ENCODE peak calls at places on chromosome 5, in eight cellular contexts. One of them, this sample, is unnamed.
A peak's percentile ranks its signal among the peaks of the same experiment; 100 is the strongest.

GRCh38 chr5:41935544-41935943 is 10.5 kb downstream of the FBXO4 start:
- DNase-seq in HepG2: no peak
- DNase-seq in H1: no peak
- DNase-seq in activated CD8-positive, alpha-beta memory T cell treated with anti-CD3 and anti-CD28 coated beads, Interleukin-2, amount 50 U/mL, for 48 hours: no peak
- DNase-seq in adipocyte: no peak
- DNase-seq in HTR-8/SVneo: no peak
- DNase-seq in hepatocyte: no peak
- DNase-seq in central memory CD4-positive, alpha-beta T cell: no peak
- DNase-seq in this sample: no peak

GRCh38 chr5:99398946-99399345 is 470.1 kb upstream of the CHD1 start:
- DNase-seq in HTR-8/SVneo: no peak
- DNase-seq in H1: no peak
- DNase-seq in HepG2: no peak
- DNase-seq in central memory CD4-positive, alpha-beta T cell: no peak
- DNase-seq in activated CD8-positive, alpha-beta memory T cell treated with anti-CD3 and anti-CD28 coated beads, Interleukin-2, amount 50 U/mL, for 48 hours: no peak
- DNase-seq in hepatocyte: no peak
- DNase-seq in adipocyte: no peak
- DNase-seq in this sample: no peak

GRCh38 chr5:171142617-171143016 is 166.4 kb upstream of the TLX3 start:
- DNase-seq in adipocyte: no peak
- DNase-seq in H1: no peak
- DNase-seq in hepatocyte: no peak
- DNase-seq in HepG2: no peak
- DNase-seq in central memory CD4-positive, alpha-beta T cell: no peak
- DNase-seq in activated CD8-positive, alpha-beta memory T cell treated with anti-CD3 and anti-CD28 coated beads, Interleukin-2, amount 50 U/mL, for 48 hours: no peak
- DNase-seq in HTR-8/SVneo: no peak
- DNase-seq in this sample: no peak

GRCh38 chr5:42680035-42680434 is 76.6 kb upstream of the CCDC152 start:
- DNase-seq in activated CD8-positive, alpha-beta memory T cell treated with anti-CD3 and anti-CD28 coated beads, Interleukin-2, amount 50 U/mL, for 48 hours: no peak
- DNase-seq in HTR-8/SVneo: no peak
- DNase-seq in central memory CD4-positive, alpha-beta T cell: no peak
- DNase-seq in H1: no peak
- DNase-seq in adipocyte: peak; percentile 43
- DNase-seq in hepatocyte: no peak
- DNase-seq in HepG2: no peak
- DNase-seq in this sample: no peak

GRCh38 chr5:102823441-102823874 is 68.4 kb downstream of the PAM start:
- DNase-seq in central memory CD4-positive, alpha-beta T cell: no peak
- DNase-seq in hepatocyte: peak; percentile 10
- DNase-seq in adipocyte: peak; percentile 66
- DNase-seq in HTR-8/SVneo: no peak
- DNase-seq in activated CD8-positive, alpha-beta memory T cell treated with anti-CD3 and anti-CD28 coated beads, Interleukin-2, amount 50 U/mL, for 48 hours: no peak
- DNase-seq in HepG2: no peak
- DNase-seq in H1: no peak
- DNase-seq in this sample: no peak

GRCh38 chr5:129670944-129671343 is 77.0 kb upstream of the MINAR2 start:
- DNase-seq in central memory CD4-positive, alpha-beta T cell: no peak
- DNase-seq in activated CD8-positive, alpha-beta memory T cell treated with anti-CD3 and anti-CD28 coated beads, Interleukin-2, amount 50 U/mL, for 48 hours: no peak
- DNase-seq in H1: no peak
- DNase-seq in HepG2: no peak
- DNase-seq in adipocyte: peak; percentile 71
- DNase-seq in HTR-8/SVneo: peak; percentile 13
- DNase-seq in hepatocyte: no peak
- DNase-seq in this sample: no peak

GRCh38 chr5:59115345-59115744 is 532.5 kb downstream of the RAB3C start:
- DNase-seq in adipocyte: peak; percentile 19
- DNase-seq in H1: no peak
- DNase-seq in central memory CD4-positive, alpha-beta T cell: no peak
- DNase-seq in activated CD8-positive, alpha-beta memory T cell treated with anti-CD3 and anti-CD28 coated beads, Interleukin-2, amount 50 U/mL, for 48 hours: no peak
- DNase-seq in hepatocyte: no peak
- DNase-seq in HTR-8/SVneo: no peak
- DNase-seq in HepG2: no peak
- DNase-seq in this sample: no peak

GRCh38 chr5:80246995-80247729 is 8.7 kb downstream of the SERINC5 start:
- DNase-seq in HepG2: peak; percentile 73
- DNase-seq in activated CD8-positive, alpha-beta memory T cell treated with anti-CD3 and anti-CD28 coated beads, Interleukin-2, amount 50 U/mL, for 48 hours: no peak
- DNase-seq in H1: no peak
- DNase-seq in HTR-8/SVneo: peak; percentile 79
- DNase-seq in adipocyte: peak; percentile 89
- DNase-seq in hepatocyte: peak; percentile 90
- DNase-seq in central memory CD4-positive, alpha-beta T cell: peak; percentile 27
- DNase-seq in this sample: no peak

GRCh38 chr5:84113246-84114118 is 271.2 kb downstream of the EDIL3 start:
- DNase-seq in HepG2: no peak
- DNase-seq in HTR-8/SVneo: no peak
- DNase-seq in hepatocyte: no peak
- DNase-seq in activated CD8-positive, alpha-beta memory T cell treated with anti-CD3 and anti-CD28 coated beads, Interleukin-2, amount 50 U/mL, for 48 hours: no peak
- DNase-seq in adipocyte: no peak
- DNase-seq in H1: peak; percentile 51
- DNase-seq in central memory CD4-positive, alpha-beta T cell: no peak
- DNase-seq in this sample: no peak

GRCh38 chr5:100903036-100903887 is at the start of gene ST8SIA4:
- DNase-seq in H1: peak; percentile 76
- DNase-seq in adipocyte: peak; percentile 31
- DNase-seq in HTR-8/SVneo: peak; percentile 23
- DNase-seq in HepG2: no peak
- DNase-seq in activated CD8-positive, alpha-beta memory T cell treated with anti-CD3 and anti-CD28 coated beads, Interleukin-2, amount 50 U/mL, for 48 hours: peak; percentile 91
- DNase-seq in central memory CD4-positive, alpha-beta T cell: peak; percentile 89
- DNase-seq in hepatocyte: peak; percentile 83
- DNase-seq in this sample: peak; percentile 67

GRCh38 chr5:92222449-92222848 is 839.3 kb upstream of the ARRDC3 start:
- DNase-seq in central memory CD4-positive, alpha-beta T cell: no peak
- DNase-seq in HepG2: no peak
- DNase-seq in adipocyte: peak; percentile 22
- DNase-seq in hepatocyte: no peak
- DNase-seq in HTR-8/SVneo: no peak
- DNase-seq in activated CD8-positive, alpha-beta memory T cell treated with anti-CD3 and anti-CD28 coated beads, Interleukin-2, amount 50 U/mL, for 48 hours: no peak
- DNase-seq in H1: no peak
- DNase-seq in this sample: no peak

GRCh38 chr5:90962481-90962880 is 403.9 kb downstream of the ADGRV1 start:
- DNase-seq in adipocyte: no peak
- DNase-seq in HepG2: no peak
- DNase-seq in H1: no peak
- DNase-seq in activated CD8-positive, alpha-beta memory T cell treated with anti-CD3 and anti-CD28 coated beads, Interleukin-2, amount 50 U/mL, for 48 hours: no peak
- DNase-seq in HTR-8/SVneo: no peak
- DNase-seq in central memory CD4-positive, alpha-beta T cell: no peak
- DNase-seq in hepatocyte: no peak
- DNase-seq in this sample: no peak

GRCh38 chr5:43191740-43192557 is at the start of gene NIM1K:
- DNase-seq in HepG2: peak; percentile 58
- DNase-seq in HTR-8/SVneo: peak; percentile 60
- DNase-seq in hepatocyte: peak; percentile 60
- DNase-seq in adipocyte: peak; percentile 66
- DNase-seq in H1: peak; percentile 10
- DNase-seq in central memory CD4-positive, alpha-beta T cell: peak; percentile 8
- DNase-seq in activated CD8-positive, alpha-beta memory T cell treated with anti-CD3 and anti-CD28 coated beads, Interleukin-2, amount 50 U/mL, for 48 hours: peak; percentile 79
- DNase-seq in this sample: peak; percentile 55

GRCh38 chr5:38595149-38595725 is 38.8 kb upstream of the LIFR start:
- DNase-seq in HTR-8/SVneo: peak; percentile 60
- DNase-seq in hepatocyte: no peak
- DNase-seq in H1: no peak
- DNase-seq in activated CD8-positive, alpha-beta memory T cell treated with anti-CD3 and anti-CD28 coated beads, Interleukin-2, amount 50 U/mL, for 48 hours: no peak
- DNase-seq in central memory CD4-positive, alpha-beta T cell: no peak
- DNase-seq in adipocyte: peak; percentile 79
- DNase-seq in HepG2: no peak
- DNase-seq in this sample: no peak

GRCh38 chr5:169917425-169917824 is 62.9 kb downstream of the INSYN2B start:
- DNase-seq in activated CD8-positive, alpha-beta memory T cell treated with anti-CD3 and anti-CD28 coated beads, Interleukin-2, amount 50 U/mL, for 48 hours: no peak
- DNase-seq in H1: no peak
- DNase-seq in central memory CD4-positive, alpha-beta T cell: no peak
- DNase-seq in HTR-8/SVneo: no peak
- DNase-seq in hepatocyte: no peak
- DNase-seq in adipocyte: no peak
- DNase-seq in HepG2: no peak
- DNase-seq in this sample: no peak

GRCh38 chr5:59021837-59022514 is 439.1 kb downstream of the RAB3C start:
- DNase-seq in activated CD8-positive, alpha-beta memory T cell treated with anti-CD3 and anti-CD28 coated beads, Interleukin-2, amount 50 U/mL, for 48 hours: no peak
- DNase-seq in hepatocyte: no peak
- DNase-seq in HepG2: no peak
- DNase-seq in adipocyte: no peak
- DNase-seq in central memory CD4-positive, alpha-beta T cell: no peak
- DNase-seq in HTR-8/SVneo: no peak
- DNase-seq in H1: no peak
- DNase-seq in this sample: no peak

GRCh38 chr5:83564069-83564749 is 92.7 kb downstream of the VCAN start:
- DNase-seq in H1: no peak
- DNase-seq in HTR-8/SVneo: peak; percentile 11
- DNase-seq in central memory CD4-positive, alpha-beta T cell: peak; percentile 21
- DNase-seq in adipocyte: peak; percentile 81
- DNase-seq in activated CD8-positive, alpha-beta memory T cell treated with anti-CD3 and anti-CD28 coated beads, Interleukin-2, amount 50 U/mL, for 48 hours: no peak
- DNase-seq in hepatocyte: peak; percentile 58
- DNase-seq in HepG2: peak; percentile 50
- DNase-seq in this sample: no peak

GRCh38 chr5:137470111-137470920 is 28.8 kb downstream of the SPOCK1 start:
- DNase-seq in activated CD8-positive, alpha-beta memory T cell treated with anti-CD3 and anti-CD28 coated beads, Interleukin-2, amount 50 U/mL, for 48 hours: no peak
- DNase-seq in central memory CD4-positive, alpha-beta T cell: no peak
- DNase-seq in HTR-8/SVneo: peak; percentile 51
- DNase-seq in hepatocyte: peak; percentile 8
- DNase-seq in H1: no peak
- DNase-seq in HepG2: no peak
- DNase-seq in adipocyte: peak; percentile 87
- DNase-seq in this sample: no peak

GRCh38 chr5:77859306-77859705 is 83.2 kb upstream of the TBCA start:
- DNase-seq in HepG2: no peak
- DNase-seq in H1: no peak
- DNase-seq in central memory CD4-positive, alpha-beta T cell: no peak
- DNase-seq in hepatocyte: no peak
- DNase-seq in adipocyte: no peak
- DNase-seq in HTR-8/SVneo: no peak
- DNase-seq in activated CD8-positive, alpha-beta memory T cell treated with anti-CD3 and anti-CD28 coated beads, Interleukin-2, amount 50 U/mL, for 48 hours: no peak
- DNase-seq in this sample: no peak

GRCh38 chr5:169876376-169876775 is 103.9 kb downstream of the INSYN2B start:
- DNase-seq in hepatocyte: no peak
- DNase-seq in H1: no peak
- DNase-seq in adipocyte: peak; percentile 32
- DNase-seq in HepG2: no peak
- DNase-seq in central memory CD4-positive, alpha-beta T cell: no peak
- DNase-seq in activated CD8-positive, alpha-beta memory T cell treated with anti-CD3 and anti-CD28 coated beads, Interleukin-2, amount 50 U/mL, for 48 hours: no peak
- DNase-seq in HTR-8/SVneo: no peak
- DNase-seq in this sample: no peak

GRCh38 chr5:42715791-42716190 is 40.8 kb upstream of the CCDC152 start:
- DNase-seq in H1: no peak
- DNase-seq in hepatocyte: no peak
- DNase-seq in HepG2: no peak
- DNase-seq in central memory CD4-positive, alpha-beta T cell: no peak
- DNase-seq in adipocyte: no peak
- DNase-seq in HTR-8/SVneo: no peak
- DNase-seq in activated CD8-positive, alpha-beta memory T cell treated with anti-CD3 and anti-CD28 coated beads, Interleukin-2, amount 50 U/mL, for 48 hours: no peak
- DNase-seq in this sample: no peak

GRCh38 chr5:119583684-119584083 is 45.7 kb upstream of the FAM170A start:
- DNase-seq in H1: no peak
- DNase-seq in HepG2: no peak
- DNase-seq in HTR-8/SVneo: no peak
- DNase-seq in activated CD8-positive, alpha-beta memory T cell treated with anti-CD3 and anti-CD28 coated beads, Interleukin-2, amount 50 U/mL, for 48 hours: no peak
- DNase-seq in adipocyte: peak; percentile 29
- DNase-seq in hepatocyte: no peak
- DNase-seq in central memory CD4-positive, alpha-beta T cell: no peak
- DNase-seq in this sample: no peak

GRCh38 chr5:150794927-150795326 is 16.4 kb downstream of the SMIM3 start:
- DNase-seq in activated CD8-positive, alpha-beta memory T cell treated with anti-CD3 and anti-CD28 coated beads, Interleukin-2, amount 50 U/mL, for 48 hours: no peak
- DNase-seq in adipocyte: no peak
- DNase-seq in H1: no peak
- DNase-seq in HTR-8/SVneo: no peak
- DNase-seq in hepatocyte: no peak
- DNase-seq in central memory CD4-positive, alpha-beta T cell: no peak
- DNase-seq in HepG2: no peak
- DNase-seq in this sample: no peak

GRCh38 chr5:53739111-53739510 is 178.7 kb downstream of the NDUFS4 start:
- DNase-seq in central memory CD4-positive, alpha-beta T cell: no peak
- DNase-seq in HepG2: no peak
- DNase-seq in H1: no peak
- DNase-seq in activated CD8-positive, alpha-beta memory T cell treated with anti-CD3 and anti-CD28 coated beads, Interleukin-2, amount 50 U/mL, for 48 hours: no peak
- DNase-seq in adipocyte: no peak
- DNase-seq in hepatocyte: no peak
- DNase-seq in HTR-8/SVneo: no peak
- DNase-seq in this sample: no peak

GRCh38 chr5:77707786-77708185 is 68.4 kb downstream of the TBCA start:
- DNase-seq in HepG2: peak; percentile 2
- DNase-seq in activated CD8-positive, alpha-beta memory T cell treated with anti-CD3 and anti-CD28 coated beads, Interleukin-2, amount 50 U/mL, for 48 hours: no peak
- DNase-seq in HTR-8/SVneo: no peak
- DNase-seq in central memory CD4-positive, alpha-beta T cell: no peak
- DNase-seq in hepatocyte: no peak
- DNase-seq in adipocyte: no peak
- DNase-seq in H1: no peak
- DNase-seq in this sample: no peak

GRCh38 chr5:1505506-1506241 is 18.1 kb downstream of the LPCAT1 start:
- DNase-seq in central memory CD4-positive, alpha-beta T cell: no peak
- DNase-seq in adipocyte: no peak
- DNase-seq in hepatocyte: no peak
- DNase-seq in activated CD8-positive, alpha-beta memory T cell treated with anti-CD3 and anti-CD28 coated beads, Interleukin-2, amount 50 U/mL, for 48 hours: no peak
- DNase-seq in HepG2: no peak
- DNase-seq in H1: no peak
- DNase-seq in HTR-8/SVneo: no peak
- DNase-seq in this sample: no peak

GRCh38 chr5:59164041-59164830 is 581.4 kb downstream of the RAB3C start:
- DNase-seq in HTR-8/SVneo: no peak
- DNase-seq in HepG2: no peak
- DNase-seq in adipocyte: peak; percentile 53
- DNase-seq in activated CD8-positive, alpha-beta memory T cell treated with anti-CD3 and anti-CD28 coated beads, Interleukin-2, amount 50 U/mL, for 48 hours: no peak
- DNase-seq in hepatocyte: no peak
- DNase-seq in central memory CD4-positive, alpha-beta T cell: no peak
- DNase-seq in H1: no peak
- DNase-seq in this sample: no peak

GRCh38 chr5:138491669-138492551 is 26.6 kb downstream of the EGR1 start:
- DNase-seq in activated CD8-positive, alpha-beta memory T cell treated with anti-CD3 and anti-CD28 coated beads, Interleukin-2, amount 50 U/mL, for 48 hours: peak; percentile 88
- DNase-seq in HepG2: peak; percentile 72
- DNase-seq in H1: no peak
- DNase-seq in adipocyte: peak; percentile 97
- DNase-seq in HTR-8/SVneo: peak; percentile 85
- DNase-seq in central memory CD4-positive, alpha-beta T cell: peak; percentile 80
- DNase-seq in hepatocyte: peak; percentile 94
- DNase-seq in this sample: peak; percentile 96

GRCh38 chr5:156230887-156231286 is 96.1 kb upstream of the SGCD start:
- DNase-seq in HepG2: no peak
- DNase-seq in hepatocyte: no peak
- DNase-seq in adipocyte: no peak
- DNase-seq in activated CD8-positive, alpha-beta memory T cell treated with anti-CD3 and anti-CD28 coated beads, Interleukin-2, amount 50 U/mL, for 48 hours: no peak
- DNase-seq in HTR-8/SVneo: no peak
- DNase-seq in central memory CD4-positive, alpha-beta T cell: no peak
- DNase-seq in H1: no peak
- DNase-seq in this sample: no peak

This sample was measured in left lobe of liver.